ENCODE peak calls at places on chromosomes 13 and 19, in four cellular contexts. W is germinal center, H is cerebellar cortex, K is GM12865. I is an unnamed sample.

GRCh38 chr13:74136089-74136658 is 2.0 kb upstream of the KLF12 start:
- DNase-seq in W (no peak), H (peak), K (peak), I (no peak)

GRCh38 chr13:52164989-52165388 is 5.6 kb upstream of the NEK3 start:
- DNase-seq in W (no peak), H (no peak), K (no peak), I (no peak)

GRCh38 chr13:80671773-80672172 is 330.8 kb upstream of the SPRY2 start:
- DNase-seq in W (no peak), H (no peak), K (no peak), I (no peak)

GRCh38 chr13:45361596-45362206 is 20.7 kb upstream of the TPT1 start:
- DNase-seq in W (no peak), H (no peak), K (no peak), I (no peak)

GRCh38 chr13:52399037-52399436 is 6.9 kb downstream of the THSD1 start:
- DNase-seq in W (no peak), H (no peak), K (no peak), I (no peak)

GRCh38 chr19:4744451-4745170 is 21.0 kb upstream of the DPP9 start:
- DNase-seq in W (no peak), H (peak), K (no peak), I (no peak)

GRCh38 chr19:53076984-53077383 is 26.2 kb downstream of the ZNF160 start:
- DNase-seq in W (no peak), H (peak), K (no peak), I (no peak)

GRCh38 chr19:19040417-19040816 is 7.0 kb downstream of the ARMC6 start:
- DNase-seq in W (no peak), H (no peak), K (no peak), I (no peak)

GRCh38 chr13:100852146-100852545 is 177.6 kb upstream of the TMTC4 start:
- DNase-seq in W (no peak), H (no peak), K (no peak), I (no peak)

GRCh38 chr13:33547035-33547434 is 261.5 kb upstream of the STARD13 start:
- DNase-seq in W (no peak), H (no peak), K (no peak), I (no peak)

I was measured in RPMI8226.